ENCODE peak calls at places on chromosomes 6 and 20, in eight cellular contexts. J is HEK293T, E is H1, Z is ovary, H is OCI-M1, P is neural crest cell, X is NCI-H2029 treated with DMSO at 0.1 percent for 48 hours, B is fibroblast of mammary gland. N is an unnamed sample.

GRCh38 chr6:80289727-80290126 is 183.3 kb downstream of the BCKDHB start:
- DNase-seq in J (no peak), E (no peak), Z (no peak), H (no peak), P (no peak), X (no peak), B (no peak), N (no peak)

GRCh38 chr20:58127731-58128130 is 100.7 kb downstream of the ANKRD60 start:
- DNase-seq in J (no peak), E (peak; percentile 32), Z (no peak), H (no peak), P (no peak), X (no peak), B (peak; percentile 74), N (peak; percentile 72)

GRCh38 chr20:50710492-50711063 is 19.2 kb upstream of the RIPOR3 start:
- DNase-seq in J (no peak), E (no peak), Z (no peak), H (no peak), P (no peak), X (no peak), B (peak; percentile 64), N (no peak)

GRCh38 chr20:49811825-49812462 is 684 bp upstream of the SLC9A8 start:
- DNase-seq in J (no peak), E (peak; percentile 51), Z (peak; percentile 17), H (no peak), P (no peak), X (no peak), B (peak; percentile 78), N (peak; percentile 40)

GRCh38 chr20:45311589-45312211 is 3.6 kb upstream of the MATN4 start:
- DNase-seq in J (peak; percentile 75), E (peak; percentile 93), Z (peak; percentile 16), H (peak; percentile 68), P (peak; percentile 69), X (no peak), B (peak; percentile 45), N (peak; percentile 37)

GRCh38 chr6:38499046-38499445 is 140.7 kb downstream of the BTBD9 start:
- DNase-seq in J (no peak), E (no peak), Z (no peak), H (no peak), P (no peak), X (no peak), B (no peak), N (no peak)

GRCh38 chr6:145044606-145045275 is 690.6 kb downstream of the EPM2A start:
- DNase-seq in J (no peak), E (no peak), Z (no peak), H (no peak), P (no peak), X (no peak), B (peak; percentile 93), N (peak; percentile 68)

GRCh38 chr6:95576621-95577316 is 566 bp upstream of the MANEA start:
- DNase-seq in J (no peak), E (no peak), Z (no peak), H (peak; percentile 82), P (no peak), X (no peak), B (peak; percentile 33), N (peak; percentile 62)

GRCh38 chr6:169895926-169896761 is 144.7 kb downstream of the ERMARD start:
- DNase-seq in J (no peak), E (peak; percentile 23), Z (no peak), H (no peak), P (no peak), X (no peak), B (no peak), N (no peak)

GRCh38 chr6:163162874-163163213 is 251.7 kb upstream of the QKI start:
- DNase-seq in J (no peak), E (no peak), Z (no peak), H (no peak), P (no peak), X (no peak), B (no peak), N (no peak)

GRCh38 chr6:20310185-20310584 is 91.5 kb upstream of the E2F3 start:
- DNase-seq in J (no peak), E (no peak), Z (no peak), H (no peak), P (no peak), X (no peak), B (no peak), N (no peak)

GRCh38 chr6:150813993-150814359 is 51.5 kb upstream of the MTHFD1L start:
- DNase-seq in J (no peak), E (no peak), Z (no peak), H (no peak), P (no peak), X (no peak), B (peak; percentile 32), N (peak; percentile 22)

GRCh38 chr20:37541326-37541725 is 13.7 kb upstream of the BLCAP start:
- DNase-seq in J (no peak), E (no peak), Z (no peak), H (no peak), P (no peak), X (no peak), B (no peak), N (no peak)

GRCh38 chr6:35691027-35691824 is 2.5 kb upstream of the FKBP5 start:
- DNase-seq in J (no peak), E (no peak), Z (peak; percentile 90), H (no peak), P (no peak), X (no peak), B (peak; percentile 83), N (no peak)

GRCh38 chr6:143002686-143003085 is 57.7 kb upstream of the HIVEP2 start:
- DNase-seq in J (no peak), E (no peak), Z (no peak), H (no peak), P (no peak), X (no peak), B (no peak), N (no peak)

GRCh38 chr6:135289816-135290215 is 108.7 kb downstream of the MYB start:
- DNase-seq in J (no peak), E (no peak), Z (no peak), H (no peak), P (no peak), X (no peak), B (no peak), N (no peak)

GRCh38 chr6:33170176-33171095 is 21.8 kb downstream of the COL11A2 start:
- DNase-seq in J (no peak), E (no peak), Z (no peak), H (no peak), P (no peak), X (no peak), B (no peak), N (no peak)

GRCh38 chr6:74731921-74732320 is 473.9 kb downstream of the COL12A1 start:
- DNase-seq in J (no peak), E (no peak), Z (no peak), H (no peak), P (no peak), X (no peak), B (peak; percentile 73), N (peak; percentile 3)

GRCh38 chr6:116386581-116387299 is 16.0 kb downstream of the DSE start:
- DNase-seq in J (no peak), E (no peak), Z (no peak), H (no peak), P (no peak), X (no peak), B (peak; percentile 77), N (peak; percentile 17)

GRCh38 chr6:123323419-123324329 is 313.1 kb downstream of the TRDN start:
- DNase-seq in J (no peak), E (no peak), Z (no peak), H (no peak), P (no peak), X (peak; percentile 36), B (peak; percentile 70), N (no peak)

GRCh38 chr6:1554241-1554880 is 55.4 kb upstream of the FOXC1 start:
- DNase-seq in J (no peak), E (no peak), Z (no peak), H (no peak), P (no peak), X (no peak), B (no peak), N (no peak)

N was measured in endothelial cell of umbilical vein.